ENCODE peak calls at places on chromosomes 16 and 17, in eight cellular contexts. H is activated T-cell treated with anti-CD3 and anti-CD28 coated beads, Interleukin-2, amount 50 U/mL, for 24 hours; J is endodermal cell; G is activated naive CD4-positive, alpha-beta T cell; P is stimulated activated CD4-positive, alpha-beta T cell treated with anti-CD3 and anti-CD28 coated beads, Interleukin-1b, Interleukin-23, amount 100 ng/mL, for 1 hour; O is prostate gland; M is HCT116; C is SK-N-SH. B is an unnamed sample.
A peak's percentile ranks its signal among the peaks of the same experiment; 100 is the strongest.

GRCh38 chr17:79272666-79273219 is 198.1 kb downstream of the ENGASE start:
- DNase-seq in C (peak; percentile 85), P (no peak), H (no peak), J (peak; percentile 71), G (no peak), O (no peak), M (peak; percentile 31), B (peak; percentile 55)

GRCh38 chr17:81044764-81045589 is 10.0 kb downstream of the BAIAP2 start:
- DNase-seq in P (no peak), O (peak; percentile 75), H (no peak), J (no peak), G (no peak), C (peak; percentile 88), M (no peak), B (peak; percentile 77)

GRCh38 chr16:49827806-49828428 is 28.0 kb downstream of the ZNF423 start:
- DNase-seq in M (no peak), O (no peak), H (no peak), G (no peak), J (no peak), C (no peak), P (no peak), B (no peak)

GRCh38 chr16:63461248-63461841 is 1425.1 kb upstream of the CDH8 start:
- DNase-seq in C (peak; percentile 18), G (no peak), O (peak; percentile 7), M (no peak), H (no peak), P (no peak), J (peak; percentile 70), B (no peak)

GRCh38 chr17:59355695-59356323 is 24.4 kb downstream of the YPEL2 start:
- DNase-seq in G (no peak), C (no peak), P (no peak), O (no peak), H (no peak), J (no peak), M (no peak), B (no peak)

GRCh38 chr16:78275420-78275819 is 176.0 kb downstream of the WWOX start:
- DNase-seq in J (peak; percentile 50), G (no peak), C (no peak), O (no peak), M (no peak), H (no peak), P (no peak), B (no peak)

GRCh38 chr17:59845595-59846390 is 47.0 kb downstream of the TUBD1 start:
- DNase-seq in G (no peak), J (peak; percentile 70), C (no peak), M (peak; percentile 90), H (no peak), O (peak; percentile 67), P (no peak), B (peak; percentile 62)

GRCh38 chr16:22098538-22099255 is 6.4 kb downstream of the VWA3A start:
- DNase-seq in O (no peak), H (no peak), C (peak; percentile 71), G (no peak), P (no peak), J (peak; percentile 61), M (peak; percentile 56), B (peak; percentile 10)

GRCh38 chr17:79572136-79572915 is 38.5 kb downstream of the RBFOX3 start:
- DNase-seq in H (no peak), O (no peak), C (no peak), P (no peak), M (no peak), J (no peak), G (no peak), B (no peak)

GRCh38 chr16:66152841-66153525 is 213.5 kb upstream of the CDH5 start:
- DNase-seq in C (no peak), M (no peak), O (no peak), P (no peak), H (no peak), J (no peak), G (no peak), B (no peak)

GRCh38 chr16:7601100-7601499 is 268.5 kb downstream of the RBFOX1 start:
- DNase-seq in C (no peak), M (no peak), G (no peak), O (no peak), P (no peak), H (no peak), J (no peak), B (no peak)

GRCh38 chr17:60138769-60139437 is 10.9 kb upstream of the CA4 start:
- DNase-seq in M (no peak), G (no peak), P (no peak), C (no peak), J (peak; percentile 61), O (no peak), H (no peak), B (no peak)

GRCh38 chr16:2095918-2096582 is 39.6 kb downstream of the PKD1 start:
- DNase-seq in C (peak; percentile 24), P (no peak), J (no peak), G (no peak), M (no peak), H (no peak), O (no peak), B (no peak)

GRCh38 chr17:350706-351435 is 1.7 kb downstream of the RPH3AL start:
- DNase-seq in G (no peak), H (no peak), M (no peak), O (no peak), J (peak; percentile 65), P (no peak), C (peak; percentile 71), B (peak; percentile 83)

GRCh38 chr17:19464033-19465026 is 53.3 kb downstream of the RNF112 start:
- DNase-seq in H (no peak), J (peak; percentile 47), C (no peak), O (no peak), P (no peak), G (no peak), M (no peak), B (no peak)

GRCh38 chr17:40953876-40954275 is 12.9 kb downstream of the KRT39 start:
- DNase-seq in O (peak; percentile 10), H (no peak), G (no peak), M (peak; percentile 85), P (no peak), C (no peak), J (no peak), B (no peak)

GRCh38 chr17:56603486-56604238 is 10.2 kb downstream of the NOG start:
- DNase-seq in G (no peak), O (no peak), J (no peak), H (no peak), C (no peak), M (no peak), P (no peak), B (no peak)

GRCh38 chr17:64073771-64074703 is 53.6 kb upstream of the ICAM2 start:
- DNase-seq in G (no peak), M (no peak), H (no peak), J (peak; percentile 25), O (no peak), C (no peak), P (no peak), B (no peak)

GRCh38 chr17:83152221-83152744 is 72.9 kb downstream of the METRNL start:
- DNase-seq in J (peak; percentile 51), M (no peak), O (no peak), C (peak; percentile 20), H (no peak), G (no peak), P (no peak), B (no peak)

GRCh38 chr17:21378553-21378952 is 2.4 kb downstream of the KCNJ12 start:
- DNase-seq in P (no peak), O (no peak), M (no peak), H (no peak), J (no peak), C (no peak), G (no peak), B (no peak)

GRCh38 chr17:10050597-10051101 is 145.6 kb upstream of the RCVRN start:
- DNase-seq in C (no peak), H (no peak), J (no peak), O (no peak), P (no peak), M (no peak), G (no peak), B (no peak)

GRCh38 chr16:54098247-54098646 is 188.3 kb downstream of the IRX3 start:
- DNase-seq in P (no peak), C (no peak), H (no peak), O (no peak), M (no peak), G (no peak), J (no peak), B (no peak)

GRCh38 chr17:63150994-63151464 is 185.0 kb downstream of the TANC2 start:
- DNase-seq in M (no peak), P (no peak), C (peak; percentile 40), O (no peak), G (no peak), J (peak; percentile 54), H (no peak), B (no peak)

GRCh38 chr17:71063559-71063958 is 894.2 kb downstream of the KCNJ2 start:
- DNase-seq in M (no peak), J (no peak), O (no peak), H (no peak), P (no peak), G (no peak), C (no peak), B (no peak)

GRCh38 chr17:40548982-40549680 is 16.1 kb downstream of the CCR7 start:
- DNase-seq in M (no peak), H (peak; percentile 46), J (peak; percentile 51), P (no peak), C (peak; percentile 47), O (no peak), G (no peak), B (peak; percentile 52)

GRCh38 chr17:17119106-17119505 is 76.8 kb downstream of the MPRIP start:
- DNase-seq in O (no peak), G (no peak), P (no peak), C (no peak), M (no peak), H (no peak), J (no peak), B (peak; percentile 49)

GRCh38 chr16:3999479-3999868 is 116.8 kb downstream of the ADCY9 start:
- DNase-seq in M (no peak), H (no peak), P (no peak), C (no peak), G (no peak), O (no peak), J (peak; percentile 67), B (no peak)

GRCh38 chr16:70018254-70018653 is 67.1 kb downstream of the CLEC18A start:
- DNase-seq in J (peak; percentile 80), M (peak; percentile 61), O (peak; percentile 5), H (no peak), P (no peak), G (peak; percentile 16), C (peak; percentile 43), B (peak; percentile 14)

GRCh38 chr17:47208744-47209488 is at the start of gene MYL4:
- DNase-seq in C (no peak), P (no peak), J (peak; percentile 70), G (no peak), H (no peak), O (no peak), M (no peak), B (no peak)

B was measured in body of pancreas.